ENCODE peak calls at places on chromosomes 2 and 18, in nine cellular contexts. Z is left ventricle myocardium inferior, T is GM23248, I is cardiac muscle cell, G is mesendoderm, Y is transverse colon, J is OCI-LY7, E is astrocyte, O is right lobe of liver. N is an unnamed sample.
A peak's percentile ranks its signal among the peaks of the same experiment; 100 is the strongest.

GRCh38 chr2:64491426-64491825 is 32.7 kb upstream of the AFTPH start:
- DNase-seq in T (peak; percentile 73), Z (no peak), Y (no peak), G (no peak), I (no peak), J (no peak), E (peak; percentile 24), O (no peak), N (no peak)

GRCh38 chr2:233469261-233470006 is 97.1 kb downstream of the USP40 start:
- DNase-seq in E (no peak), G (no peak), J (no peak), Z (peak; percentile 74), O (peak; percentile 49), I (no peak), T (no peak), Y (peak; percentile 25), N (peak; percentile 25)

GRCh38 chr2:231387904-231388724 is 7.4 kb upstream of the B3GNT7 start:
- DNase-seq in G (no peak), O (no peak), E (peak; percentile 62), Z (peak; percentile 64), I (peak; percentile 41), T (peak; percentile 62), J (no peak), Y (no peak), N (no peak)

GRCh38 chr18:52903858-52904257 is 563.9 kb downstream of the DCC start:
- DNase-seq in Y (peak; percentile 69), T (peak; percentile 2), J (peak; percentile 15), I (peak; percentile 77), O (no peak), E (no peak), Z (peak; percentile 20), G (peak; percentile 54), N (no peak)

GRCh38 chr2:230940476-230940815 is 15.4 kb upstream of the GPR55 start:
- DNase-seq in J (no peak), G (no peak), I (no peak), E (no peak), O (no peak), Z (no peak), T (no peak), Y (no peak), N (no peak)

GRCh38 chr2:235981629-235982028 is 186.6 kb downstream of the GBX2 start:
- DNase-seq in G (peak; percentile 68), Z (no peak), I (peak; percentile 18), T (no peak), J (no peak), Y (no peak), E (no peak), O (no peak), N (no peak)

GRCh38 chr2:72990695-72991438 is 73.5 kb downstream of the EMX1 start:
- DNase-seq in G (no peak), Y (peak; percentile 4), Z (no peak), I (no peak), O (peak; percentile 35), E (no peak), J (no peak), T (no peak), N (no peak)

GRCh38 chr2:109069430-109070194 is 59.4 kb upstream of the SH3RF3 start:
- DNase-seq in I (no peak), O (no peak), J (no peak), Y (no peak), E (no peak), T (no peak), Z (no peak), G (peak; percentile 70), N (no peak)

GRCh38 chr2:193841389-193842150 is 1646.8 kb upstream of the TMEFF2 start:
- DNase-seq in Z (no peak), T (peak; percentile 37), J (no peak), G (peak; percentile 11), E (peak; percentile 54), O (no peak), Y (no peak), I (no peak), N (no peak)

GRCh38 chr2:174312581-174313234 is 22.0 kb upstream of the SP9 start:
- DNase-seq in G (peak; percentile 27), Y (no peak), I (peak; percentile 14), T (no peak), E (no peak), J (no peak), O (no peak), Z (no peak), N (no peak)

GRCh38 chr2:171084128-171084527 is 76.6 kb downstream of the TLK1 start:
- DNase-seq in G (peak; percentile 16), Y (no peak), T (no peak), I (no peak), J (no peak), O (no peak), Z (no peak), E (no peak), N (no peak)

GRCh38 chr2:27756544-27757498 is 14.7 kb upstream of the MRPL33 start:
- DNase-seq in O (no peak), I (no peak), Z (peak; percentile 45), T (no peak), G (peak; percentile 44), J (no peak), E (no peak), Y (no peak), N (no peak)

GRCh38 chr18:27712066-27712465 is 464.9 kb downstream of the CDH2 start:
- DNase-seq in G (peak; percentile 12), I (no peak), O (no peak), Z (no peak), Y (no peak), E (no peak), J (no peak), T (no peak), N (no peak)

GRCh38 chr2:31428001-31428418 is 13.5 kb upstream of the XDH start:
- DNase-seq in Z (no peak), Y (no peak), O (no peak), J (peak; percentile 9), T (peak; percentile 51), G (peak; percentile 89), E (no peak), I (no peak), N (no peak)

DNA sequence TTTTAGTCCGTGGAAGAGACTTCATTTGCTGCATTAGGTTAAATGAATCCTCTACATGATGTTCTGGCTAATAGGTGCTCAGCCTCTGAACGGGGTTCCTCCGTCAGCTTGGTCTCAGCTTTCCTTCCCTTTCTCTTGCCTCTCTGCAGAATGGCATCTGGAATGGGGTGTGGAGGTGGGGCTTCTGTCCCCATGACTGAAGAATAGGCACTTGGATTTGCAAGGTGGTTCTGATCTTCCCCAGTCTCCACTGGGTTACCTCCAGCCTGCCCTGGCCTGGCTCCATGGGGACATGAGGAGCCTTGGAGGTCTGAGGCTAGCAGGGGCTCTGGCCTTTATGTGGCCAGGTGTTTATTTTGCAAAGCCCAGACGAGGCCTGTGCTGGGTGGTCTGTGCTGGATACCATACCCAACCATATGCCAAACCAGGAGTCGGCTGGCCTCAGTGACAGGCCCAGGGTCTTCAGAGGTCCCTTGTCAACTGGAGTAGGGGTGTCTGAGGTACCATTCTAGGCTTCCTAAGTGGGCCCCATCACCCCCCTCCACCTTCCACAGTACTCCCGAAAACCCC is 28.2 kb upstream of the LAPTM4A start:
- DNase-seq in I (no peak), E (no peak), G (no peak), Z (no peak), T (no peak), O (no peak), Y (no peak), J (no peak), N (no peak)
- H3K4me1 ChIP-seq in I (peaks cover 3% of the 10 kb centered on the region), E (no peaks in the 10 kb centered on the region), G (peaks cover 9% of the 10 kb centered on the region), Z (peaks cover 5% of the 10 kb centered on the region), T (no peaks in the 10 kb centered on the region), O (no peaks in the 10 kb centered on the region), Y (no peaks in the 10 kb centered on the region), J (no peaks in the 10 kb centered on the region), N (no peaks in the 10 kb centered on the region)

GRCh38 chr2:101108357-101108756 is 42.8 kb downstream of the TBC1D8 start:
- DNase-seq in G (no peak), I (no peak), J (no peak), T (no peak), Y (no peak), O (no peak), Z (peak; percentile 47), E (no peak), N (no peak)

GRCh38 chr2:101111262-101111838 is 39.8 kb downstream of the TBC1D8 start:
- DNase-seq in G (no peak), E (no peak), Y (no peak), I (no peak), Z (no peak), J (no peak), T (no peak), O (no peak), N (no peak)

GRCh38 chr2:101107246-101107645 is 43.9 kb downstream of the TBC1D8 start:
- DNase-seq in E (no peak), I (no peak), T (no peak), Y (no peak), G (no peak), Z (no peak), O (no peak), J (no peak), N (no peak)

GRCh38 chr2:101111917-101112771 is 39.0 kb downstream of the TBC1D8 start:
- DNase-seq in J (no peak), Z (peak; percentile 45), T (peak; percentile 50), Y (no peak), I (peak; percentile 45), E (peak; percentile 10), G (no peak), O (no peak), N (no peak)

GRCh38 chr2:101109451-101110140 is 41.6 kb downstream of the TBC1D8 start:
- DNase-seq in Y (no peak), Z (peak; percentile 45), O (no peak), J (no peak), G (no peak), I (peak; percentile 63), T (no peak), E (no peak), N (no peak)
- H3K4me3 ChIP-seq in Y (no peak overlapping the region), Z (peak overlapping the region; percentile 54), O (no peak overlapping the region), J (no peak overlapping the region), G (no peak overlapping the region), I (no peak overlapping the region), T (no peak overlapping the region), E (no peak overlapping the region), N (no peak overlapping the region)

DNA sequence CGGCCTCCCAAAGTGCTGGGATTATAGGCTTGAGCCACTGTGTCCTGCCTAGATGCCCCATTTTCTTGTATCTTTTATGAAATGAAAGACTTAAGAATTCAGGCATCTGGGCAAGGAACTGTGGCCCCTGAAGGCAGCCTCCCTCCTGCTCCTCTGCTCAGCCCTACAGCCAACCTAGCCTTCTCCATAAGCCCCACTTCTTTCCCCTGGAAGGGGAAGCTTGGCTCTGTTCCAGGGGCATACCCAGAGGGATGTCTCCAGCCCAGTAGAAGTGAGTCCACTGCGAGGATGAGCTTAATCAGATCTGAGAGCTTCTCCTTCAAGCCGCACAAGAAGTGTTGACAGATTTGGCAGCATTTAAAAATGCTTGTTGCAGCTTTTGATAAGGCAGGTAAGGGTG is 39.7 kb downstream of the RHOB start:
- DNase-seq in G (no peak), J (no peak), O (no peak), T (no peak), I (no peak), E (no peak), Y (no peak), Z (no peak), N (no peak)
- H3K4me1 ChIP-seq in G (peaks cover 11% of the 10 kb centered on the region), J (no peaks in the 10 kb centered on the region), O (no peaks in the 10 kb centered on the region), T (peaks cover 9% of the 10 kb centered on the region), I (peaks cover 2% of the 10 kb centered on the region), E (peaks cover 38% of the 10 kb centered on the region), Y (peaks cover 5% of the 10 kb centered on the region), Z (peaks cover 20% of the 10 kb centered on the region), N (no peaks in the 10 kb centered on the region)

DNA sequence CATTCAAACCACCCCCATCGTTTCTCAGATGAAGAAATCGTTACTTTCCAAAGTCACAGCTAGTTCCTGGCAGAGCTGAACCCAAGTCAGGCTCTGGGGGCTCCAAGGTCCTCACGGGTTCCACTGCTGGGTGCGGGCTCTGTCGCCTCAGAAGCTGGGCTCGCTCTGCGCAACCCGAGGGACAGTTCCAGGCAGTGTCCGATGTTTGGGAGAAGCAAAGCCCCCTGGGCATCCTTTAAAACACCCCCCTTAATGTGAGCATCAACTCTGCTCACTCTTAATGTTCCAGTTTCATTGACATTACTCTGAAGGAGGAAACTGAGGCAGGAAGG is 796 bp downstream of the AOX1 start:
- DNase-seq in T (no peak), Z (no peak), Y (no peak), O (no peak), E (no peak), I (no peak), J (no peak), G (no peak), N (no peak)
- H3K4me3 ChIP-seq in T (peak overlapping the region; percentile 75), Z (peak overlapping the region; percentile 73), Y (no peak overlapping the region), O (peak overlapping the region; percentile 79), E (no peak overlapping the region), I (no peak overlapping the region), J (no peak overlapping the region), G (no peak overlapping the region), N (peak overlapping the region; percentile 56)

N was measured in left lung.